ENCODE peak calls at places on chromosomes 11 and 22, in four cellular contexts. G, I, T and O are unnamed samples.

GRCh38 chr11:117563556-117563955 is 233.5 kb downstream of the DSCAML1 start:
- DNase-seq in G (no peak), T (no peak), I (no peak), O (no peak)

GRCh38 chr11:119258180-119258579 is 52.0 kb downstream of the CBL start:
- DNase-seq in T (no peak), G (no peak), I (peak; percentile 46), O (no peak)

GRCh38 chr11:118106789-118107335 is 20.1 kb upstream of the SMIM35 start:
- DNase-seq in T (peak; percentile 29), G (no peak), I (no peak), O (no peak)

GRCh38 chr22:42915980-42916765 is 59.1 kb upstream of the ARFGAP3 start:
- DNase-seq in I (no peak), T (no peak), G (no peak), O (no peak)

GRCh38 chr11:130301002-130301401 is 13.7 kb downstream of the ZBTB44 start:
- DNase-seq in G (no peak), T (no peak), I (no peak), O (no peak)

GRCh38 chr22:32794449-32795213 is 6.9 kb upstream of the TIMP3 start:
- DNase-seq in G (no peak), T (no peak), I (no peak), O (no peak)

GRCh38 chr11:121524233-121524631 is 71.5 kb upstream of the SORL1-AS1 start:
- DNase-seq in I (no peak), G (no peak), T (no peak), O (no peak)

GRCh38 chr11:122229611-122230386 is 113.8 kb upstream of the BLID start:
- DNase-seq in T (no peak), G (no peak), I (no peak), O (no peak)

GRCh38 chr22:19853058-19853878 is 1.4 kb downstream of the GNB1L start:
- DNase-seq in T (peak; percentile 36), I (no peak), G (no peak), O (no peak)

GRCh38 chr11:124086447-124086846 is 28.8 kb upstream of the VWA5A start:
- DNase-seq in I (no peak), G (no peak), T (no peak), O (no peak)

GRCh38 chr22:42520663-42521546 is 1.3 kb upstream of the RRP7A start:
- DNase-seq in I (no peak), G (no peak), T (no peak), O (no peak)

GRCh38 chr11:87325490-87325872 is 287.7 kb downstream of the TMEM135 start:
- DNase-seq in T (no peak), I (no peak), G (no peak), O (no peak)

GRCh38 chr11:296206-296975 is 2.9 kb downstream of the IFITM5 start:
- DNase-seq in T (no peak), I (no peak), G (no peak), O (no peak)

GRCh38 chr22:19783531-19784395 is 23.2 kb downstream of the TBX1 start:
- DNase-seq in G (no peak), I (no peak), T (no peak), O (no peak)

GRCh38 chr22:25775501-25775900 is 33.5 kb downstream of the MYO18B start:
- DNase-seq in G (no peak), T (no peak), I (no peak), O (no peak)

GRCh38 chr11:86128914-86129313 is 60.0 kb upstream of the PICALM start:
- DNase-seq in G (no peak), T (no peak), I (no peak), O (no peak)

GRCh38 chr11:112525844-112526590 is 265.4 kb upstream of the PLET1 start:
- DNase-seq in G (no peak), I (no peak), T (no peak), O (no peak)

GRCh38 chr11:122210378-122210995 is 94.5 kb upstream of the BLID start:
- DNase-seq in G (no peak), T (no peak), I (no peak), O (no peak)

GRCh38 chr11:65491614-65492386 is 7.0 kb upstream of the MALAT1 start:
- DNase-seq in G (peak; percentile 94), T (peak; percentile 98), I (no peak), O (peak; percentile 95)